ENCODE peak calls at places on chromosome 2, in eight cellular contexts. One of them, this sample, is unnamed.

GRCh38 chr2:41879367-41879871 is 168.4 kb upstream of the PKDCC start:
- DNase-seq in NCI-H2171 treated with DMSO at 0.1 percent for 48 hours: peak
- DNase-seq in T-helper 2 cell: no peak
- DNase-seq in kidney tubule cell: no peak
- DNase-seq in activated T-cell treated with anti-CD3 and anti-CD28 coated beads, Interleukin-2, amount 50 U/mL, for 72 hours: no peak
- DNase-seq in effector CD4-positive, alpha-beta T cell: no peak
- DNase-seq in fibroblast of mammary gland: no peak
- DNase-seq in CD4-positive, alpha-beta memory T cell: no peak
- DNase-seq in this sample: no peak

GRCh38 chr2:101500860-101501259 is 25.9 kb upstream of the RFX8 start:
- DNase-seq in NCI-H2171 treated with DMSO at 0.1 percent for 48 hours: no peak
- DNase-seq in T-helper 2 cell: no peak
- DNase-seq in kidney tubule cell: no peak
- DNase-seq in activated T-cell treated with anti-CD3 and anti-CD28 coated beads, Interleukin-2, amount 50 U/mL, for 72 hours: no peak
- DNase-seq in effector CD4-positive, alpha-beta T cell: no peak
- DNase-seq in fibroblast of mammary gland: peak
- DNase-seq in CD4-positive, alpha-beta memory T cell: no peak
- DNase-seq in this sample: no peak

GRCh38 chr2:69776886-69777777 is 35.2 kb downstream of the ANXA4 start:
- DNase-seq in NCI-H2171 treated with DMSO at 0.1 percent for 48 hours: no peak
- DNase-seq in T-helper 2 cell: no peak
- DNase-seq in kidney tubule cell: no peak
- DNase-seq in activated T-cell treated with anti-CD3 and anti-CD28 coated beads, Interleukin-2, amount 50 U/mL, for 72 hours: no peak
- DNase-seq in effector CD4-positive, alpha-beta T cell: no peak
- DNase-seq in fibroblast of mammary gland: no peak
- DNase-seq in CD4-positive, alpha-beta memory T cell: no peak
- DNase-seq in this sample: no peak

GRCh38 chr2:129744649-129745048 is 234.8 kb upstream of the RAB6C start:
- DNase-seq in NCI-H2171 treated with DMSO at 0.1 percent for 48 hours: no peak
- DNase-seq in T-helper 2 cell: no peak
- DNase-seq in kidney tubule cell: no peak
- DNase-seq in activated T-cell treated with anti-CD3 and anti-CD28 coated beads, Interleukin-2, amount 50 U/mL, for 72 hours: no peak
- DNase-seq in effector CD4-positive, alpha-beta T cell: no peak
- DNase-seq in fibroblast of mammary gland: no peak
- DNase-seq in CD4-positive, alpha-beta memory T cell: no peak
- DNase-seq in this sample: no peak

GRCh38 chr2:30661173-30662107 is 145.8 kb downstream of the CAPN13 start:
- DNase-seq in NCI-H2171 treated with DMSO at 0.1 percent for 48 hours: no peak
- DNase-seq in T-helper 2 cell: no peak
- DNase-seq in kidney tubule cell: peak
- DNase-seq in activated T-cell treated with anti-CD3 and anti-CD28 coated beads, Interleukin-2, amount 50 U/mL, for 72 hours: no peak
- DNase-seq in effector CD4-positive, alpha-beta T cell: no peak
- DNase-seq in fibroblast of mammary gland: peak
- DNase-seq in CD4-positive, alpha-beta memory T cell: no peak
- DNase-seq in this sample: no peak

GRCh38 chr2:64243081-64244048 is 99.1 kb upstream of the PELI1 start:
- DNase-seq in NCI-H2171 treated with DMSO at 0.1 percent for 48 hours: no peak
- DNase-seq in T-helper 2 cell: no peak
- DNase-seq in kidney tubule cell: no peak
- DNase-seq in activated T-cell treated with anti-CD3 and anti-CD28 coated beads, Interleukin-2, amount 50 U/mL, for 72 hours: no peak
- DNase-seq in effector CD4-positive, alpha-beta T cell: no peak
- DNase-seq in fibroblast of mammary gland: no peak
- DNase-seq in CD4-positive, alpha-beta memory T cell: no peak
- DNase-seq in this sample: no peak

GRCh38 chr2:25740810-25741381 is 67.5 kb upstream of the DTNB start:
- DNase-seq in NCI-H2171 treated with DMSO at 0.1 percent for 48 hours: no peak
- DNase-seq in T-helper 2 cell: no peak
- DNase-seq in kidney tubule cell: no peak
- DNase-seq in activated T-cell treated with anti-CD3 and anti-CD28 coated beads, Interleukin-2, amount 50 U/mL, for 72 hours: no peak
- DNase-seq in effector CD4-positive, alpha-beta T cell: no peak
- DNase-seq in fibroblast of mammary gland: peak
- DNase-seq in CD4-positive, alpha-beta memory T cell: no peak
- DNase-seq in this sample: no peak

GRCh38 chr2:187617120-187617519 is 62.9 kb upstream of the TFPI start:
- DNase-seq in NCI-H2171 treated with DMSO at 0.1 percent for 48 hours: no peak
- DNase-seq in T-helper 2 cell: no peak
- DNase-seq in kidney tubule cell: no peak
- DNase-seq in activated T-cell treated with anti-CD3 and anti-CD28 coated beads, Interleukin-2, amount 50 U/mL, for 72 hours: no peak
- DNase-seq in effector CD4-positive, alpha-beta T cell: no peak
- DNase-seq in fibroblast of mammary gland: no peak
- DNase-seq in CD4-positive, alpha-beta memory T cell: no peak
- DNase-seq in this sample: no peak

GRCh38 chr2:169980643-169981042 is 153.4 kb downstream of the UBR3 start:
- DNase-seq in NCI-H2171 treated with DMSO at 0.1 percent for 48 hours: no peak
- DNase-seq in T-helper 2 cell: no peak
- DNase-seq in kidney tubule cell: no peak
- DNase-seq in activated T-cell treated with anti-CD3 and anti-CD28 coated beads, Interleukin-2, amount 50 U/mL, for 72 hours: no peak
- DNase-seq in effector CD4-positive, alpha-beta T cell: no peak
- DNase-seq in fibroblast of mammary gland: no peak
- DNase-seq in CD4-positive, alpha-beta memory T cell: no peak
- DNase-seq in this sample: no peak

GRCh38 chr2:110748489-110748867 is 16.1 kb downstream of the ACOXL start:
- DNase-seq in NCI-H2171 treated with DMSO at 0.1 percent for 48 hours: peak
- DNase-seq in T-helper 2 cell: peak
- DNase-seq in kidney tubule cell: peak
- DNase-seq in activated T-cell treated with anti-CD3 and anti-CD28 coated beads, Interleukin-2, amount 50 U/mL, for 72 hours: peak
- DNase-seq in effector CD4-positive, alpha-beta T cell: no peak
- DNase-seq in fibroblast of mammary gland: no peak
- DNase-seq in CD4-positive, alpha-beta memory T cell: peak
- DNase-seq in this sample: no peak

GRCh38 chr2:44822174-44822573 is 119.3 kb upstream of the SIX3 start:
- DNase-seq in NCI-H2171 treated with DMSO at 0.1 percent for 48 hours: no peak
- DNase-seq in T-helper 2 cell: no peak
- DNase-seq in kidney tubule cell: no peak
- DNase-seq in activated T-cell treated with anti-CD3 and anti-CD28 coated beads, Interleukin-2, amount 50 U/mL, for 72 hours: no peak
- DNase-seq in effector CD4-positive, alpha-beta T cell: no peak
- DNase-seq in fibroblast of mammary gland: no peak
- DNase-seq in CD4-positive, alpha-beta memory T cell: no peak
- DNase-seq in this sample: no peak

GRCh38 chr2:7930800-7931635 is 750.8 kb upstream of the ID2 start:
- DNase-seq in NCI-H2171 treated with DMSO at 0.1 percent for 48 hours: peak
- DNase-seq in T-helper 2 cell: no peak
- DNase-seq in kidney tubule cell: no peak
- DNase-seq in activated T-cell treated with anti-CD3 and anti-CD28 coated beads, Interleukin-2, amount 50 U/mL, for 72 hours: peak
- DNase-seq in effector CD4-positive, alpha-beta T cell: no peak
- DNase-seq in fibroblast of mammary gland: peak
- DNase-seq in CD4-positive, alpha-beta memory T cell: no peak
- DNase-seq in this sample: no peak

GRCh38 chr2:151525872-151526271 is 116.2 kb downstream of the RIF1 start:
- DNase-seq in NCI-H2171 treated with DMSO at 0.1 percent for 48 hours: no peak
- DNase-seq in T-helper 2 cell: no peak
- DNase-seq in kidney tubule cell: no peak
- DNase-seq in activated T-cell treated with anti-CD3 and anti-CD28 coated beads, Interleukin-2, amount 50 U/mL, for 72 hours: no peak
- DNase-seq in effector CD4-positive, alpha-beta T cell: no peak
- DNase-seq in fibroblast of mammary gland: no peak
- DNase-seq in CD4-positive, alpha-beta memory T cell: no peak
- DNase-seq in this sample: no peak